ENCODE peak calls at places on chromosomes 12 and 14, in nine cellular contexts. Q, L, E, U, F, Y, O, T and W are unnamed samples.

GRCh38 chr14:29016050-29016900 is 249.7 kb downstream of the FOXG1 start:
- DNase-seq in F (peak), Y (no peak), T (peak), Q (no peak), E (peak), L (no peak), O (peak), U (no peak), W (peak)

GRCh38 chr14:77267937-77268699 is 2.9 kb downstream of the NGB start:
- DNase-seq in O (no peak), F (no peak), T (peak), L (no peak), U (no peak), Q (no peak), Y (no peak), E (no peak), W (no peak)

GRCh38 chr12:55720894-55721444 is 776 bp downstream of the RDH5 start:
- DNase-seq in E (peak), Y (no peak), Q (peak), U (no peak), O (peak), L (no peak), F (peak), T (peak), W (no peak)

GRCh38 chr12:92337128-92337527 is 191.5 kb upstream of the BTG1 start:
- DNase-seq in F (no peak), L (no peak), Y (no peak), O (no peak), U (no peak), Q (no peak), T (no peak), E (no peak), W (no peak)

GRCh38 chr12:111406474-111407370 is 999 bp downstream of the SH2B3 start:
- DNase-seq in E (no peak), T (no peak), L (peak), F (no peak), Y (peak), O (no peak), U (peak), Q (no peak), W (no peak)

GRCh38 chr12:109836916-109837315 is 3.7 kb upstream of the TRPV4 start:
- DNase-seq in E (no peak), U (no peak), T (peak), O (no peak), Q (no peak), F (peak), L (no peak), Y (no peak), W (no peak)

GRCh38 chr12:31485570-31485969 is 105.4 kb downstream of the DENND5B start:
- DNase-seq in L (no peak), F (no peak), U (no peak), T (no peak), Q (no peak), Y (no peak), O (no peak), E (no peak), W (no peak)

GRCh38 chr14:104876251-104876699 is 11.2 kb downstream of the CEP170B start:
- DNase-seq in Q (no peak), U (no peak), E (peak), L (no peak), T (no peak), F (no peak), O (no peak), Y (peak), W (no peak)

GRCh38 chr14:70896981-70897380 is 10.3 kb upstream of the PCNX1 start:
- DNase-seq in T (no peak), L (no peak), U (no peak), F (peak), E (no peak), Y (no peak), O (no peak), Q (no peak), W (no peak)

GRCh38 chr14:90398315-90398811 is 1.5 kb downstream of the CALM1 start:
- DNase-seq in O (no peak), Y (peak), L (peak), E (peak), F (no peak), T (peak), U (peak), Q (no peak), W (peak)

GRCh38 chr14:54654600-54654999 is 87.7 kb downstream of the SAMD4A start:
- DNase-seq in O (no peak), F (no peak), Q (no peak), L (no peak), T (no peak), E (no peak), Y (no peak), U (no peak), W (no peak)

GRCh38 chr12:42172811-42173210 is 28.1 kb upstream of the GXYLT1 start:
- DNase-seq in Y (no peak), L (no peak), E (no peak), U (no peak), O (no peak), F (no peak), T (no peak), Q (no peak), W (no peak)